ENCODE peak calls at places on chromosome 6, in seven cellular contexts. One of them, this sample, is unnamed.

GRCh38 chr6:88517737-88518136 is 351.6 kb upstream of the CNR1 start:
- DNase-seq in body of pancreas: no peak
- DNase-seq in heart right ventricle: no peak
- DNase-seq in mammary epithelial cell: no peak
- DNase-seq in PC-3: no peak
- DNase-seq in SJSA1: no peak
- DNase-seq in tibial artery: no peak
- DNase-seq in this sample: no peak

GRCh38 chr6:28880894-28881780 is 42.6 kb downstream of the TRIM27 start:
- DNase-seq in mammary epithelial cell: peak; percentile 58
- DNase-seq in heart right ventricle: peak; percentile 68
- DNase-seq in tibial artery: peak; percentile 74
- DNase-seq in SJSA1: peak; percentile 83
- DNase-seq in PC-3: peak; percentile 88
- DNase-seq in body of pancreas: peak; percentile 64
- DNase-seq in this sample: peak; percentile 57

GRCh38 chr6:35185302-35185681 is 28.5 kb upstream of the SCUBE3 start:
- DNase-seq in mammary epithelial cell: no peak
- DNase-seq in body of pancreas: no peak
- DNase-seq in tibial artery: peak; percentile 38
- DNase-seq in PC-3: peak; percentile 94
- DNase-seq in SJSA1: peak; percentile 71
- DNase-seq in heart right ventricle: peak; percentile 60
- DNase-seq in this sample: no peak

GRCh38 chr6:40474937-40475336 is 112.2 kb downstream of the LRFN2 start:
- DNase-seq in heart right ventricle: no peak
- DNase-seq in SJSA1: no peak
- DNase-seq in body of pancreas: no peak
- DNase-seq in mammary epithelial cell: no peak
- DNase-seq in tibial artery: no peak
- DNase-seq in PC-3: no peak
- DNase-seq in this sample: no peak

GRCh38 chr6:128005009-128005408 is 104.2 kb upstream of the THEMIS start:
- DNase-seq in PC-3: peak; percentile 65
- DNase-seq in body of pancreas: no peak
- DNase-seq in mammary epithelial cell: peak; percentile 61
- DNase-seq in SJSA1: no peak
- DNase-seq in tibial artery: no peak
- DNase-seq in heart right ventricle: no peak
- DNase-seq in this sample: no peak

GRCh38 chr6:139494376-139495025 is 120.1 kb upstream of the CITED2 start:
- DNase-seq in body of pancreas: no peak
- DNase-seq in PC-3: no peak
- DNase-seq in heart right ventricle: no peak
- DNase-seq in tibial artery: no peak
- DNase-seq in mammary epithelial cell: no peak
- DNase-seq in SJSA1: no peak
- DNase-seq in this sample: no peak

GRCh38 chr6:137490506-137490905 is 3.7 kb downstream of the OLIG3 start:
- DNase-seq in PC-3: no peak
- DNase-seq in tibial artery: no peak
- DNase-seq in body of pancreas: no peak
- DNase-seq in mammary epithelial cell: no peak
- DNase-seq in SJSA1: no peak
- DNase-seq in heart right ventricle: no peak
- DNase-seq in this sample: no peak

GRCh38 chr6:165616116-165616515 is 46.9 kb downstream of the PDE10A start:
- DNase-seq in body of pancreas: no peak
- DNase-seq in SJSA1: no peak
- DNase-seq in PC-3: no peak
- DNase-seq in mammary epithelial cell: no peak
- DNase-seq in heart right ventricle: peak; percentile 67
- DNase-seq in tibial artery: no peak
- DNase-seq in this sample: no peak

GRCh38 chr6:111631930-111632460 is 26.3 kb upstream of the TRAF3IP2 start:
- DNase-seq in heart right ventricle: no peak
- DNase-seq in PC-3: peak; percentile 45
- DNase-seq in tibial artery: no peak
- DNase-seq in SJSA1: no peak
- DNase-seq in mammary epithelial cell: no peak
- DNase-seq in body of pancreas: no peak
- DNase-seq in this sample: no peak

GRCh38 chr6:64404370-64404769 is 768.8 kb downstream of the PHF3 start:
- DNase-seq in heart right ventricle: no peak
- DNase-seq in body of pancreas: no peak
- DNase-seq in tibial artery: no peak
- DNase-seq in PC-3: no peak
- DNase-seq in SJSA1: no peak
- DNase-seq in mammary epithelial cell: no peak
- DNase-seq in this sample: no peak

GRCh38 chr6:73577605-73578160 is 56.9 kb upstream of the EEF1A1 start:
- DNase-seq in body of pancreas: no peak
- DNase-seq in SJSA1: no peak
- DNase-seq in mammary epithelial cell: no peak
- DNase-seq in heart right ventricle: no peak
- DNase-seq in tibial artery: no peak
- DNase-seq in PC-3: no peak
- DNase-seq in this sample: no peak

GRCh38 chr6:164151161-164151728 is 736.7 kb downstream of the QKI start:
- DNase-seq in mammary epithelial cell: no peak
- DNase-seq in body of pancreas: no peak
- DNase-seq in heart right ventricle: peak; percentile 64
- DNase-seq in PC-3: no peak
- DNase-seq in tibial artery: no peak
- DNase-seq in SJSA1: no peak
- DNase-seq in this sample: no peak

GRCh38 chr6:133595076-133595868 is 293.6 kb upstream of the TCF21 start:
- DNase-seq in tibial artery: no peak
- DNase-seq in body of pancreas: no peak
- DNase-seq in PC-3: peak; percentile 72
- DNase-seq in SJSA1: peak; percentile 60
- DNase-seq in heart right ventricle: no peak
- DNase-seq in mammary epithelial cell: no peak
- DNase-seq in this sample: no peak

GRCh38 chr6:38876470-38876869 is 161.4 kb downstream of the DNAH8 start:
- DNase-seq in mammary epithelial cell: no peak
- DNase-seq in tibial artery: no peak
- DNase-seq in body of pancreas: no peak
- DNase-seq in SJSA1: no peak
- DNase-seq in PC-3: no peak
- DNase-seq in heart right ventricle: no peak
- DNase-seq in this sample: peak; percentile 84

GRCh38 chr6:157021267-157022021 is 244.3 kb downstream of the ARID1B start:
- DNase-seq in tibial artery: peak; percentile 94
- DNase-seq in PC-3: peak; percentile 80
- DNase-seq in mammary epithelial cell: peak; percentile 84
- DNase-seq in SJSA1: peak; percentile 96
- DNase-seq in body of pancreas: peak; percentile 85
- DNase-seq in heart right ventricle: peak; percentile 91
- DNase-seq in this sample: peak; percentile 92

GRCh38 chr6:147060636-147061035 is 143.6 kb upstream of the STXBP5 start:
- DNase-seq in heart right ventricle: no peak
- DNase-seq in mammary epithelial cell: no peak
- DNase-seq in body of pancreas: no peak
- DNase-seq in PC-3: no peak
- DNase-seq in tibial artery: no peak
- DNase-seq in SJSA1: no peak
- DNase-seq in this sample: no peak

GRCh38 chr6:73652637-73653570 is 888 bp downstream of the SLC17A5 start:
- DNase-seq in tibial artery: peak; percentile 72
- DNase-seq in body of pancreas: peak; percentile 56
- DNase-seq in PC-3: peak; percentile 51
- DNase-seq in mammary epithelial cell: peak; percentile 59
- DNase-seq in SJSA1: peak; percentile 62
- DNase-seq in heart right ventricle: peak; percentile 64
- DNase-seq in this sample: peak; percentile 89

GRCh38 chr6:44123544-44123943 is 3.7 kb downstream of the MRPL14 start:
- DNase-seq in body of pancreas: no peak
- DNase-seq in tibial artery: no peak
- DNase-seq in heart right ventricle: no peak
- DNase-seq in PC-3: no peak
- DNase-seq in mammary epithelial cell: no peak
- DNase-seq in SJSA1: no peak
- DNase-seq in this sample: no peak
- H3K27ac ChIP-seq in body of pancreas: no peak overlapping the region
- H3K27ac ChIP-seq in tibial artery: peak overlapping the region; percentile 47
- H3K27ac ChIP-seq in heart right ventricle: no peak overlapping the region
- H3K27ac ChIP-seq in PC-3: no peak overlapping the region
- H3K27ac ChIP-seq in mammary epithelial cell: no peak overlapping the region
- H3K27ac ChIP-seq in SJSA1: no peak overlapping the region
- H3K27ac ChIP-seq in this sample: no peak overlapping the region

GRCh38 chr6:79869600-79870084 is 77.7 kb downstream of the ELOVL4 start:
- DNase-seq in PC-3: peak; percentile 71
- DNase-seq in body of pancreas: peak; percentile 88
- DNase-seq in SJSA1: peak; percentile 56
- DNase-seq in tibial artery: peak; percentile 56
- DNase-seq in heart right ventricle: peak; percentile 60
- DNase-seq in mammary epithelial cell: peak; percentile 64
- DNase-seq in this sample: peak; percentile 56

GRCh38 chr6:79869184-79869583 is 78.2 kb downstream of the ELOVL4 start:
- DNase-seq in mammary epithelial cell: no peak
- DNase-seq in PC-3: no peak
- DNase-seq in SJSA1: no peak
- DNase-seq in body of pancreas: no peak
- DNase-seq in tibial artery: no peak
- DNase-seq in heart right ventricle: no peak
- DNase-seq in this sample: no peak

GRCh38 chr6:79872303-79872702 is 75.0 kb downstream of the ELOVL4 start:
- DNase-seq in heart right ventricle: no peak
- DNase-seq in tibial artery: no peak
- DNase-seq in mammary epithelial cell: peak; percentile 75
- DNase-seq in body of pancreas: no peak
- DNase-seq in PC-3: no peak
- DNase-seq in SJSA1: no peak
- DNase-seq in this sample: no peak

GRCh38 chr6:79874531-79875132 is 72.7 kb downstream of the ELOVL4 start:
- DNase-seq in body of pancreas: no peak
- DNase-seq in mammary epithelial cell: peak; percentile 37
- DNase-seq in SJSA1: no peak
- DNase-seq in heart right ventricle: no peak
- DNase-seq in tibial artery: no peak
- DNase-seq in PC-3: no peak
- DNase-seq in this sample: no peak

DNA sequence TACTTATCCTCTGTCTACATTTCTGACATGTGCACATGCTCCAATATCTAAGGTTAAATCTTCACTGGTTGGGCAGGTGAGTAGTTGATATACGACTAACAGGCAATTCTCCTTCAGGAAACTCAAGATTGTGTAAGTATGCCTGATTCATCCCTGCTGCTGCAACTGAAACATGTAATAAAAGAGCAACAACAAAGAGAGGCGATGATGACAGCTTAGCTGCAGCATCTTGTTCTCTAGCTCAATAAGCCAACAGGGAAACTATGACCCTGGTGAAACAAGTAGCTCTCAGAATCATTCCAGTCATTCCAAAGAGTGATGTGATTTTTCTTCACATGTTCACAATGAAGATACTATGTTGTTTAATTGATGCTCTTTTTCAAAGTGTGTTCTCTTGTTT is 74.4 kb downstream of the ELOVL4 start:
- DNase-seq in SJSA1: no peak
- DNase-seq in tibial artery: no peak
- DNase-seq in PC-3: peak; percentile 53
- DNase-seq in heart right ventricle: no peak
- DNase-seq in mammary epithelial cell: peak; percentile 97
- DNase-seq in body of pancreas: no peak
- DNase-seq in this sample: no peak
- H3K4me3 ChIP-seq in SJSA1: no peak overlapping the region
- H3K4me3 ChIP-seq in tibial artery: no peak overlapping the region
- H3K4me3 ChIP-seq in PC-3: no peak overlapping the region
- H3K4me3 ChIP-seq in heart right ventricle: no peak overlapping the region
- H3K4me3 ChIP-seq in mammary epithelial cell: no peak overlapping the region
- H3K4me3 ChIP-seq in body of pancreas: no peak overlapping the region
- H3K4me3 ChIP-seq in this sample: no peak overlapping the region

GRCh38 chr6:1390805-1391511 is 1.6 kb downstream of the FOXF2 start:
- DNase-seq in SJSA1: peak; percentile 66
- DNase-seq in PC-3: no peak
- DNase-seq in tibial artery: no peak
- DNase-seq in heart right ventricle: no peak
- DNase-seq in body of pancreas: no peak
- DNase-seq in mammary epithelial cell: no peak
- DNase-seq in this sample: no peak
- H3K4me1 ChIP-seq in SJSA1: peaks cover 37% of the 10 kb centered on the region
- H3K4me1 ChIP-seq in PC-3: no peaks in the 10 kb centered on the region
- H3K4me1 ChIP-seq in tibial artery: peaks cover 33% of the 10 kb centered on the region
- H3K4me1 ChIP-seq in heart right ventricle: peaks cover 26% of the 10 kb centered on the region
- H3K4me1 ChIP-seq in body of pancreas: peaks cover 38% of the 10 kb centered on the region
- H3K4me1 ChIP-seq in mammary epithelial cell: peaks cover 13% of the 10 kb centered on the region
- H3K4me1 ChIP-seq in this sample: peaks cover 29% of the 10 kb centered on the region

GRCh38 chr6:69220293-69220847 is 576.4 kb downstream of the LMBRD1 start:
- DNase-seq in PC-3: no peak
- DNase-seq in heart right ventricle: no peak
- DNase-seq in body of pancreas: no peak
- DNase-seq in SJSA1: no peak
- DNase-seq in mammary epithelial cell: no peak
- DNase-seq in tibial artery: no peak
- DNase-seq in this sample: no peak

DNA sequence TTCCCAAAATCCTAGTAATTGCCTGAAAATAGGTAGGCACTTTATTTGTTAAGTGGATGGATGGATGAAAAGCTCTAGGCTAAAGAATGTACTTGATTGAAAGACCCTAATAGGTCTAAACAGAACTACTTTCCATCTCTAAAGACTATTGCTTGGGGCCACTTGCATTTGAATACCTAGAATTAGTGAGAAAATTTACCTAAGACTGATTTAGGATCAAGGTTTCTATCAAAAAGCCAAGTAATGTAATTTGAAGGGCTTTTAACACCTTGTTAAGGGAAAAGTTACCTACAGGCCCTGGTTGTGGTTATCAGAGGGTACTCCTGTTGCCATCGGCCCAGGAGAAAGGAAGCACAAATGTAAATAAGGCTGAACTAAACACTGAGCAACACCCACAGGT is 580.7 kb downstream of the LMBRD1 start:
- DNase-seq in PC-3: no peak
- DNase-seq in SJSA1: no peak
- DNase-seq in mammary epithelial cell: no peak
- DNase-seq in body of pancreas: no peak
- DNase-seq in heart right ventricle: no peak
- DNase-seq in tibial artery: no peak
- DNase-seq in this sample: no peak
- H3K27ac ChIP-seq in PC-3: no peak overlapping the region
- H3K27ac ChIP-seq in SJSA1: no peak overlapping the region
- H3K27ac ChIP-seq in mammary epithelial cell: no peak overlapping the region
- H3K27ac ChIP-seq in body of pancreas: no peak overlapping the region
- H3K27ac ChIP-seq in heart right ventricle: no peak overlapping the region
- H3K27ac ChIP-seq in tibial artery: no peak overlapping the region
- H3K27ac ChIP-seq in this sample: no peak overlapping the region

GRCh38 chr6:71410681-71411080 is 122.1 kb downstream of the OGFRL1 start:
- DNase-seq in PC-3: no peak
- DNase-seq in SJSA1: no peak
- DNase-seq in body of pancreas: no peak
- DNase-seq in tibial artery: no peak
- DNase-seq in heart right ventricle: no peak
- DNase-seq in mammary epithelial cell: no peak
- DNase-seq in this sample: no peak
- H3K4me3 ChIP-seq in PC-3: no peak overlapping the region
- H3K4me3 ChIP-seq in SJSA1: no peak overlapping the region
- H3K4me3 ChIP-seq in body of pancreas: no peak overlapping the region
- H3K4me3 ChIP-seq in tibial artery: no peak overlapping the region
- H3K4me3 ChIP-seq in heart right ventricle: no peak overlapping the region
- H3K4me3 ChIP-seq in mammary epithelial cell: no peak overlapping the region
- H3K4me3 ChIP-seq in this sample: no peak overlapping the region

This sample was measured in CD4-positive, CD25-positive, alpha-beta regulatory T cell.